ENCODE peak calls at places on chromosomes 11 and 22, in six cellular contexts. U is colonic mucosa; J is right lobe of liver; E is CD8-positive, alpha-beta memory T cell; M is ovary; O is stomach. P is an unnamed sample.

GRCh38 chr11:27173545-27173944 is 132.9 kb downstream of the BBOX1 start:
- DNase-seq in U (no peak), J (no peak), E (no peak), M (no peak), O (no peak), P (no peak)

GRCh38 chr22:19480789-19481188 is 1.1 kb downstream of the CDC45 start:
- DNase-seq in U (no peak), J (no peak), E (no peak), M (no peak), O (no peak), P (no peak)

GRCh38 chr11:44835326-44835725 is 108.6 kb downstream of the TSPAN18 start:
- DNase-seq in U (no peak), J (no peak), E (no peak), M (no peak), O (no peak), P (no peak)

GRCh38 chr11:111463276-111463675 is 48.9 kb downstream of the BTG4 start:
- DNase-seq in U (no peak), J (no peak), E (no peak), M (no peak), O (no peak), P (no peak)

GRCh38 chr11:1656670-1657069 is 27.1 kb downstream of the KRTAP5-5 start:
- DNase-seq in U (no peak), J (no peak), E (no peak), M (no peak), O (no peak), P (no peak)

GRCh38 chr11:125190549-125190948 is 26.0 kb downstream of the PKNOX2 start:
- DNase-seq in U (no peak), J (no peak), E (no peak), M (no peak), O (no peak), P (no peak)

GRCh38 chr11:36702330-36703054 is 104.5 kb upstream of the RAG2 start:
- DNase-seq in U (peak), J (no peak), E (no peak), M (no peak), O (no peak), P (no peak)

GRCh38 chr11:27386176-27386575 is 23.2 kb upstream of the CCDC34 start:
- DNase-seq in U (no peak), J (no peak), E (no peak), M (no peak), O (no peak), P (no peak)

GRCh38 chr11:12284321-12285050 is 92.9 kb upstream of the PARVA start:
- DNase-seq in U (peak), J (no peak), E (no peak), M (no peak), O (peak), P (no peak)

GRCh38 chr11:112564228-112564955 is 303.7 kb upstream of the PLET1 start:
- DNase-seq in U (peak), J (peak), E (no peak), M (no peak), O (no peak), P (no peak)

GRCh38 chr11:102345923-102346322 is 1.1 kb upstream of the BIRC2 start:
- DNase-seq in U (no peak), J (no peak), E (peak), M (no peak), O (no peak), P (no peak)

GRCh38 chr22:26389125-26389524 is 39.9 kb upstream of the ASPHD2 start:
- DNase-seq in U (no peak), J (no peak), E (no peak), M (no peak), O (no peak), P (no peak)

GRCh38 chr22:42648368-42649260 is 578 bp downstream of the CYB5R3 start:
- DNase-seq in U (peak), J (peak), E (no peak), M (peak), O (peak), P (peak)

GRCh38 chr11:43504316-43504950 is 145.7 kb downstream of the TTC17 start:
- DNase-seq in U (no peak), J (no peak), E (no peak), M (peak), O (no peak), P (no peak)

GRCh38 chr11:17012712-17013547 is 1.3 kb downstream of the PLEKHA7 start:
- DNase-seq in U (peak), J (peak), E (no peak), M (peak), O (peak), P (peak)

GRCh38 chr11:43517518-43517917 is 158.8 kb downstream of the TTC17 start:
- DNase-seq in U (no peak), J (no peak), E (no peak), M (no peak), O (no peak), P (no peak)

GRCh38 chr11:116736763-116737162 is 36.0 kb downstream of the BUD13 start:
- DNase-seq in U (no peak), J (no peak), E (no peak), M (no peak), O (no peak), P (no peak)

GRCh38 chr22:27934069-27934468 is 15.0 kb upstream of the PITPNB start:
- DNase-seq in U (no peak), J (no peak), E (no peak), M (no peak), O (no peak), P (no peak)

GRCh38 chr11:65442952-65443351 is 20.4 kb downstream of the NEAT1 start:
- DNase-seq in U (no peak), J (no peak), E (no peak), M (peak), O (no peak), P (no peak)

GRCh38 chr11:95229199-95230053 is 1.6 kb downstream of the SESN3 start:
- DNase-seq in U (peak), J (no peak), E (peak), M (no peak), O (no peak), P (no peak)

GRCh38 chr22:23655891-23656475 is 23.9 kb upstream of the DRICH1 start:
- DNase-seq in U (no peak), J (peak), E (no peak), M (peak), O (no peak), P (no peak)

GRCh38 chr22:47374273-47374771 is 611.9 kb downstream of the TBC1D22A start:
- DNase-seq in U (no peak), J (peak), E (no peak), M (peak), O (no peak), P (no peak)

GRCh38 chr11:80307676-80308075 is 866.8 kb upstream of the TENM4 start:
- DNase-seq in U (no peak), J (no peak), E (no peak), M (no peak), O (no peak), P (no peak)

GRCh38 chr22:19766235-19766505 is 5.6 kb downstream of the TBX1 start:
- DNase-seq in U (no peak), J (no peak), E (no peak), M (no peak), O (no peak), P (no peak)

GRCh38 chr22:44158766-44159165 is 22.0 kb upstream of the PARVG start:
- DNase-seq in U (no peak), J (no peak), E (no peak), M (no peak), O (no peak), P (no peak)

GRCh38 chr11:12221136-12221535 is 110.7 kb downstream of the MICAL2 start:
- DNase-seq in U (no peak), J (no peak), E (no peak), M (no peak), O (no peak), P (no peak)

GRCh38 chr22:27473533-27473932 is 328.0 kb downstream of the MN1 start:
- DNase-seq in U (no peak), J (no peak), E (no peak), M (no peak), O (no peak), P (no peak)

GRCh38 chr11:119635776-119636175 is 93.2 kb downstream of the NECTIN1 start:
- DNase-seq in U (no peak), J (no peak), E (no peak), M (no peak), O (no peak), P (no peak)

GRCh38 chr22:24402460-24403192 is 24.8 kb upstream of the ADORA2A start:
- DNase-seq in U (peak), J (no peak), E (no peak), M (peak), O (peak), P (peak)

GRCh38 chr11:68043029-68043348 is 4.2 kb downstream of the TCIRG1 start:
- DNase-seq in U (no peak), J (no peak), E (no peak), M (no peak), O (no peak), P (no peak)

GRCh38 chr11:87239531-87239930 is 201.8 kb downstream of the TMEM135 start:
- DNase-seq in U (no peak), J (no peak), E (no peak), M (no peak), O (no peak), P (no peak)

GRCh38 chr11:119115484-119116234 is 5.7 kb upstream of the HINFP start:
- DNase-seq in U (no peak), J (peak), E (peak), M (no peak), O (no peak), P (no peak)

GRCh38 chr22:44550666-44551491 is 52.8 kb upstream of the RTL6 start:
- DNase-seq in U (peak), J (peak), E (peak), M (peak), O (peak), P (no peak)

GRCh38 chr11:101825551-101825950 is 89.3 kb upstream of the CEP126 start:
- DNase-seq in U (no peak), J (no peak), E (no peak), M (no peak), O (no peak), P (no peak)

GRCh38 chr11:78039919-78040671 is 17.0 kb upstream of the KCTD14 start:
- DNase-seq in U (peak), J (peak), E (no peak), M (peak), O (peak), P (peak)

GRCh38 chr22:26756675-26757293 is 99.4 kb downstream of the MIAT start:
- DNase-seq in U (peak), J (no peak), E (peak), M (peak), O (peak), P (peak)

GRCh38 chr11:120568572-120569307 is 57.2 kb downstream of the GRIK4 start:
- DNase-seq in U (no peak), J (no peak), E (no peak), M (no peak), O (no peak), P (peak)

DNA sequence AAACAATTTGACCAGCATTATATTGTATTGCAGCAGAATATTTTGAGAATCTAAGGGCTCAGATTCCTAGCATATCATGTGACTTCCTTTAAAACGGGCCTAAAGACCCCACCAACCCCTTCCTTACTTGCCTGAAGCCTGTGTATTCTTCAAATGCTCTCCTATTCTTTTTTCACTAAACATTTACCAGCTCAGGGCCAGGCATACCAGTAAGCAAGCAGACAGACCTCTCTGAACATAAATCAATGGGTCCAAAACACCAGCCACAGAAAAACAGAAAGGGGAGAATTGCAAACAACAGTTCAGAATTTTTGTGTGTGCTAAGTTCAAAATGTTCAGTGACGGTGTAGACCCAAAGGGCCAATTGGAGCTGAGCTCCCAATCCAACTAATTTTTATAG is 64.8 kb upstream of the TIMP3 start:
- DNase-seq in U (no peak), J (no peak), E (no peak), M (no peak), O (no peak), P (no peak)
- H3K27ac ChIP-seq in U (no peak), J (no peak), E (no peak), M (no peak), O (no peak), P (no peak)

GRCh38 chr11:57888385-57888784 is 126.8 kb downstream of the CTNND1 start:
- DNase-seq in U (no peak), J (no peak), E (no peak), M (no peak), O (no peak), P (no peak)
- H3K27ac ChIP-seq in U (no peak), J (no peak), E (no peak), M (no peak), O (no peak), P (no peak)

DNA sequence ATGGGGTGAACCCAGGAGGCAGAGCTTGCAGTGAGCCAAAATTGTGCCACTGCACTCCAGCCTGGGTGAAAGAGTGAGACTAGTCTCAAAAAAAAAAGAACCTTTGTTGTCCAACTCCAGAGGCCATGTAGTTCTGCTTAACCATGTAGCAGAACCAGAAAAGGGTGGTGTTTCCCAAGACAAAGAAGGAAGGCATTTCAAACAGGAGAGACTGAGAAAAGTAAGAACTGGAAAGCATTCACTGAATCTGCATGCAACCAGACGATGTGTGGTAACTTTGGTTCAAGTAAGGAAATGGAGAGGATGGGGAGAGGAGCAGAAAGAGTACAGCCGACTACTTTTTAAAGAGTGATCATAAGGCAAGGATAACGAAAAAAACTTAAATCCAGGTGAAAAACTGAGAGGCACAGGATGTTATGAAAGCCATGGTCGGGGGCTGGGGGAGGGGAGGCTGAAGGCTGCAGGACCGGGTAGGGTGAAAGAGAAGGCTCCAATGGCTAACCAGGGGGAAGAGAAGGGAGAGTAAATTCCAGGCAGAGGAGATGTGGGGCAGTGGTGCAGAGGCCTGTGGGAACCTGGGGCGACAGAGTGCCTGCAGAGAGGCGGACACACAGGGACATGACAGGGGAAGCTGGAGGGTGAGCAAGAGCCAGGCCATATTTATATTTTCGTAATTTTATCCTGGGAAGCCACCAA is 48.8 kb downstream of the MAPK1 start:
- DNase-seq in U (no peak), J (no peak), E (no peak), M (no peak), O (no peak), P (no peak)
- H3K27ac ChIP-seq in U (no peak), J (no peak), E (no peak), M (no peak), O (peak), P (no peak)

GRCh38 chr11:70027451-70027850 is 50.7 kb upstream of the ANO1 start:
- DNase-seq in U (no peak), J (no peak), E (no peak), M (no peak), O (peak), P (no peak)

GRCh38 chr11:70029831-70030811 is 48.0 kb upstream of the ANO1 start:
- DNase-seq in U (no peak), J (no peak), E (no peak), M (no peak), O (no peak), P (no peak)

GRCh38 chr11:70026726-70027125 is 51.4 kb upstream of the ANO1 start:
- DNase-seq in U (no peak), J (peak), E (no peak), M (no peak), O (no peak), P (no peak)

GRCh38 chr11:70029115-70029830 is 48.8 kb upstream of the ANO1 start:
- DNase-seq in U (no peak), J (peak), E (no peak), M (no peak), O (no peak), P (no peak)

DNA sequence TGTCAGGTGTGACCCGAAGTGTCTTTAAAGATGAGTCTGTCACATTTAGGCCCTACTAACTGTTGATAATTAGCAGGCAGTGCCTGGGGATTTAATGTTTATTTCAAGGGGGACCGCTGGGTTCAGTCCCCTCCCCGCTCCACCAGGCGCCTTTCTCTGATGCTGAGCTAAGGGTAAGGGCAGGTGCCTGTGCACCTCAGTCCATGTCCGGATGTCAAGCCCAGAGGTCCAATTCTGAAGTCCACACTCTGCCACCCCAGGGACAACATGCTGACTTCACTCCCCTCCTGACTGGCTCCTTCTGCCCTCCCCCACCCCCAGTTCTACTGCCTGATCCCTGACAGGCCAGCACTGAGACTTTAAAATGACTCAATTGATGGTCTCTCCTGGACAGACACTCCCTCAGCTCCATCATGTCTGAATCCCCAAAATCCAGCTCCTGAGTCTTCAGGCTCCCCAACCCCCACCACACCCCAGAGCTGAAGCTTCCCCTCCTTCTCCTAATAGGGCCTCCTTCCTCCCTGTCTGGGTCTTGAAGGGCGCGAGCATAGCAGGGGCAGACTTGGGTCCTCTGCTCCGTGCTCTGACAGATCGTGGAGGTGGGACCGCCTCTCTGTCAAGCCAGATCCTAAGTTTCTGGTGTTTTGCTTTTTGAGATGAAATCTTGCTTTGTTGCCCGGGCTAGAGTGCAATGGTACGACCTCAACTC is 49.8 kb upstream of the ANO1 start:
- DNase-seq in U (no peak), J (no peak), E (no peak), M (no peak), O (no peak), P (no peak)
- H3K27ac ChIP-seq in U (no peak), J (peak), E (no peak), M (no peak), O (no peak), P (no peak)

GRCh38 chr22:29072193-29072978 is 449 bp upstream of the KREMEN1 start:
- DNase-seq in U (peak), J (peak), E (peak), M (peak), O (peak), P (peak)
- H3K27ac ChIP-seq in U (no peak), J (peak), E (no peak), M (no peak), O (no peak), P (no peak)

GRCh38 chr22:38450234-38450797 is 4.7 kb downstream of the KCNJ4 start:
- DNase-seq in U (no peak), J (no peak), E (no peak), M (no peak), O (no peak), P (no peak)

GRCh38 chr22:38451404-38451803 is 3.6 kb downstream of the KCNJ4 start:
- DNase-seq in U (no peak), J (no peak), E (no peak), M (no peak), O (no peak), P (no peak)

GRCh38 chr22:38453065-38453672 is 1.8 kb downstream of the KCNJ4 start:
- DNase-seq in U (no peak), J (no peak), E (no peak), M (no peak), O (no peak), P (no peak)

GRCh38 chr22:38452373-38453064 is 2.5 kb downstream of the KCNJ4 start:
- DNase-seq in U (no peak), J (no peak), E (no peak), M (no peak), O (no peak), P (peak)

GRCh38 chr22:38451864-38452263 is 3.1 kb downstream of the KCNJ4 start:
- DNase-seq in U (no peak), J (no peak), E (no peak), M (no peak), O (no peak), P (no peak)
- H3K27ac ChIP-seq in U (no peak), J (no peak), E (no peak), M (no peak), O (no peak), P (no peak)

GRCh38 chr11:47916361-47916841 is 64.0 kb upstream of the PTPRJ start:
- DNase-seq in U (peak), J (no peak), E (no peak), M (peak), O (peak), P (no peak)

GRCh38 chr11:47917643-47918369 is 62.6 kb upstream of the PTPRJ start:
- DNase-seq in U (peak), J (no peak), E (peak), M (peak), O (peak), P (peak)

GRCh38 chr11:47913569-47914244 is 65.6 kb upstream of the NUP160 start:
- DNase-seq in U (no peak), J (no peak), E (no peak), M (no peak), O (no peak), P (no peak)

GRCh38 chr11:47914743-47915142 is 65.6 kb upstream of the PTPRJ start:
- DNase-seq in U (no peak), J (no peak), E (no peak), M (no peak), O (no peak), P (no peak)

GRCh38 chr11:47915407-47916137 is 64.8 kb upstream of the PTPRJ start:
- DNase-seq in U (peak), J (no peak), E (no peak), M (no peak), O (no peak), P (no peak)
- H3K27ac ChIP-seq in U (no peak), J (no peak), E (no peak), M (no peak), O (no peak), P (no peak)

P was measured in aorta.